ENCODE peak calls at places on chromosomes 7 and 10, in six cellular contexts. One of them, this sample, is unnamed.

GRCh38 chr7:120718361-120718760 is 139.6 kb downstream of the TSPAN12 start:
- DNase-seq in ELR: no peak
- DNase-seq in hepatocyte: no peak
- DNase-seq in M059J: no peak
- DNase-seq in glomerular endothelial cell: no peak
- DNase-seq in NCI-H2081: no peak
- DNase-seq in this sample: no peak

GRCh38 chr7:158581440-158582088 is 6.1 kb downstream of the PTPRN2 start:
- DNase-seq in ELR: no peak
- DNase-seq in glomerular endothelial cell: no peak
- DNase-seq in hepatocyte: peak
- DNase-seq in NCI-H2081: peak
- DNase-seq in M059J: no peak
- DNase-seq in this sample: no peak

GRCh38 chr10:21528452-21529235 is 3.2 kb upstream of the SKIDA1 start:
- DNase-seq in hepatocyte: no peak
- DNase-seq in NCI-H2081: no peak
- DNase-seq in ELR: no peak
- DNase-seq in glomerular endothelial cell: no peak
- DNase-seq in M059J: peak
- DNase-seq in this sample: no peak

GRCh38 chr10:16867556-16867955 is 50.3 kb upstream of the RSU1 start:
- DNase-seq in ELR: peak
- DNase-seq in glomerular endothelial cell: no peak
- DNase-seq in hepatocyte: no peak
- DNase-seq in M059J: peak
- DNase-seq in NCI-H2081: no peak
- DNase-seq in this sample: no peak

GRCh38 chr7:100175296-100175935 is 1.8 kb downstream of the GPC2 start:
- DNase-seq in NCI-H2081: no peak
- DNase-seq in hepatocyte: no peak
- DNase-seq in M059J: no peak
- DNase-seq in ELR: no peak
- DNase-seq in glomerular endothelial cell: no peak
- DNase-seq in this sample: no peak

GRCh38 chr7:2008101-2008935 is 224.4 kb downstream of the MAD1L1 start:
- DNase-seq in M059J: no peak
- DNase-seq in glomerular endothelial cell: no peak
- DNase-seq in ELR: no peak
- DNase-seq in hepatocyte: no peak
- DNase-seq in NCI-H2081: no peak
- DNase-seq in this sample: no peak

GRCh38 chr7:13982940-13983677 is 6.4 kb downstream of the ETV1 start:
- DNase-seq in ELR: no peak
- DNase-seq in M059J: no peak
- DNase-seq in glomerular endothelial cell: no peak
- DNase-seq in NCI-H2081: no peak
- DNase-seq in hepatocyte: no peak
- DNase-seq in this sample: no peak

GRCh38 chr7:17144313-17144712 is 154.1 kb upstream of the AHR start:
- DNase-seq in M059J: peak
- DNase-seq in ELR: peak
- DNase-seq in NCI-H2081: no peak
- DNase-seq in hepatocyte: no peak
- DNase-seq in glomerular endothelial cell: no peak
- DNase-seq in this sample: no peak

GRCh38 chr10:90289037-90289436 is 568.8 kb downstream of the HTR7 start:
- DNase-seq in glomerular endothelial cell: no peak
- DNase-seq in M059J: peak
- DNase-seq in ELR: peak
- DNase-seq in hepatocyte: no peak
- DNase-seq in NCI-H2081: no peak
- DNase-seq in this sample: no peak

GRCh38 chr7:80542398-80542797 is 30.5 kb upstream of the GNAT3 start:
- DNase-seq in ELR: peak
- DNase-seq in glomerular endothelial cell: peak
- DNase-seq in M059J: peak
- DNase-seq in NCI-H2081: no peak
- DNase-seq in hepatocyte: no peak
- DNase-seq in this sample: no peak

GRCh38 chr7:151847681-151848081 is 29.2 kb downstream of the PRKAG2 start:
- DNase-seq in M059J: no peak
- DNase-seq in hepatocyte: no peak
- DNase-seq in glomerular endothelial cell: no peak
- DNase-seq in NCI-H2081: no peak
- DNase-seq in ELR: no peak
- DNase-seq in this sample: no peak

GRCh38 chr7:140649566-140650205 is 9.1 kb upstream of the DENND2A start:
- DNase-seq in hepatocyte: no peak
- DNase-seq in NCI-H2081: no peak
- DNase-seq in ELR: peak
- DNase-seq in glomerular endothelial cell: no peak
- DNase-seq in M059J: peak
- DNase-seq in this sample: no peak

GRCh38 chr7:74439546-74439945 is 14.2 kb upstream of the GTF2IRD1 start:
- DNase-seq in ELR: no peak
- DNase-seq in M059J: no peak
- DNase-seq in glomerular endothelial cell: no peak
- DNase-seq in NCI-H2081: no peak
- DNase-seq in hepatocyte: no peak
- DNase-seq in this sample: no peak

GRCh38 chr10:59360605-59361515 is 1.5 kb downstream of the FAM13C start:
- DNase-seq in ELR: no peak
- DNase-seq in NCI-H2081: no peak
- DNase-seq in glomerular endothelial cell: no peak
- DNase-seq in M059J: peak
- DNase-seq in hepatocyte: no peak
- DNase-seq in this sample: no peak

GRCh38 chr10:47291682-47292081 is 8.3 kb upstream of the GDF10 start:
- DNase-seq in ELR: no peak
- DNase-seq in NCI-H2081: no peak
- DNase-seq in glomerular endothelial cell: no peak
- DNase-seq in M059J: no peak
- DNase-seq in hepatocyte: no peak
- DNase-seq in this sample: no peak

GRCh38 chr10:123571978-123572377 is 94.2 kb upstream of the GPR26 start:
- DNase-seq in NCI-H2081: no peak
- DNase-seq in hepatocyte: no peak
- DNase-seq in M059J: no peak
- DNase-seq in ELR: no peak
- DNase-seq in glomerular endothelial cell: no peak
- DNase-seq in this sample: no peak

GRCh38 chr7:38630720-38631673 is at the start of gene AMPH:
- DNase-seq in M059J: peak
- DNase-seq in glomerular endothelial cell: no peak
- DNase-seq in hepatocyte: peak
- DNase-seq in NCI-H2081: peak
- DNase-seq in ELR: peak
- DNase-seq in this sample: no peak

GRCh38 chr10:29064665-29065064 is 224.2 kb upstream of the LYZL1 start:
- DNase-seq in hepatocyte: no peak
- DNase-seq in glomerular endothelial cell: no peak
- DNase-seq in NCI-H2081: no peak
- DNase-seq in M059J: peak
- DNase-seq in ELR: peak
- DNase-seq in this sample: no peak

GRCh38 chr7:84102213-84102612 is 92.4 kb downstream of the SEMA3A start:
- DNase-seq in hepatocyte: no peak
- DNase-seq in NCI-H2081: no peak
- DNase-seq in glomerular endothelial cell: no peak
- DNase-seq in ELR: no peak
- DNase-seq in M059J: no peak
- DNase-seq in this sample: no peak

GRCh38 chr7:6447589-6448210 is at the start of gene DAGLB:
- DNase-seq in ELR: peak
- DNase-seq in hepatocyte: peak
- DNase-seq in NCI-H2081: peak
- DNase-seq in M059J: peak
- DNase-seq in glomerular endothelial cell: peak
- DNase-seq in this sample: peak

GRCh38 chr7:38546763-38547162 is 84.4 kb downstream of the AMPH start:
- DNase-seq in ELR: no peak
- DNase-seq in NCI-H2081: no peak
- DNase-seq in M059J: no peak
- DNase-seq in hepatocyte: no peak
- DNase-seq in glomerular endothelial cell: no peak
- DNase-seq in this sample: no peak

GRCh38 chr10:91296471-91296870 is 76.0 kb downstream of the PCGF5 start:
- DNase-seq in ELR: peak
- DNase-seq in glomerular endothelial cell: peak
- DNase-seq in hepatocyte: no peak
- DNase-seq in M059J: peak
- DNase-seq in NCI-H2081: peak
- DNase-seq in this sample: no peak

GRCh38 chr10:133307776-133308430 is 769 bp downstream of the TUBGCP2 start:
- DNase-seq in hepatocyte: peak
- DNase-seq in glomerular endothelial cell: no peak
- DNase-seq in ELR: peak
- DNase-seq in NCI-H2081: peak
- DNase-seq in M059J: peak
- DNase-seq in this sample: peak

GRCh38 chr10:51804861-51805260 is 105.5 kb upstream of the CSTF2T start:
- DNase-seq in NCI-H2081: no peak
- DNase-seq in glomerular endothelial cell: no peak
- DNase-seq in hepatocyte: no peak
- DNase-seq in ELR: peak
- DNase-seq in M059J: peak
- DNase-seq in this sample: no peak

GRCh38 chr7:7771452-7771851 is 53.0 kb upstream of the RPA3 start:
- DNase-seq in M059J: no peak
- DNase-seq in NCI-H2081: no peak
- DNase-seq in hepatocyte: no peak
- DNase-seq in ELR: no peak
- DNase-seq in glomerular endothelial cell: no peak
- DNase-seq in this sample: no peak

GRCh38 chr7:155845226-155845625 is 33.0 kb upstream of the SHH start:
- DNase-seq in ELR: no peak
- DNase-seq in hepatocyte: no peak
- DNase-seq in NCI-H2081: no peak
- DNase-seq in M059J: no peak
- DNase-seq in glomerular endothelial cell: no peak
- DNase-seq in this sample: no peak

GRCh38 chr7:117323877-117324699 is 1.2 kb upstream of the WNT2 start:
- DNase-seq in M059J: peak
- DNase-seq in NCI-H2081: no peak
- DNase-seq in hepatocyte: peak
- DNase-seq in glomerular endothelial cell: no peak
- DNase-seq in ELR: peak
- DNase-seq in this sample: no peak

GRCh38 chr10:102068216-102068615 is 3.1 kb downstream of the HPS6 start:
- DNase-seq in M059J: no peak
- DNase-seq in hepatocyte: peak
- DNase-seq in ELR: no peak
- DNase-seq in glomerular endothelial cell: no peak
- DNase-seq in NCI-H2081: peak
- DNase-seq in this sample: no peak

GRCh38 chr7:155644971-155645509 is 579 bp downstream of the RBM33 start:
- DNase-seq in NCI-H2081: peak
- DNase-seq in ELR: peak
- DNase-seq in glomerular endothelial cell: no peak
- DNase-seq in M059J: peak
- DNase-seq in hepatocyte: peak
- DNase-seq in this sample: peak

GRCh38 chr10:120953897-120954296 is 102.7 kb downstream of the WDR11 start:
- DNase-seq in M059J: peak
- DNase-seq in hepatocyte: no peak
- DNase-seq in glomerular endothelial cell: no peak
- DNase-seq in NCI-H2081: no peak
- DNase-seq in ELR: no peak
- DNase-seq in this sample: no peak

GRCh38 chr7:101659706-101660105 is 30.6 kb upstream of the MYL10 start:
- DNase-seq in NCI-H2081: no peak
- DNase-seq in ELR: no peak
- DNase-seq in glomerular endothelial cell: no peak
- DNase-seq in M059J: peak
- DNase-seq in hepatocyte: no peak
- DNase-seq in this sample: no peak

GRCh38 chr7:150322114-150322832 is 882 bp upstream of the LRRC61 start:
- DNase-seq in NCI-H2081: no peak
- DNase-seq in M059J: no peak
- DNase-seq in hepatocyte: no peak
- DNase-seq in glomerular endothelial cell: no peak
- DNase-seq in ELR: no peak
- DNase-seq in this sample: no peak

GRCh38 chr7:35465791-35466336 is 212.0 kb upstream of the TBX20 start:
- DNase-seq in hepatocyte: no peak
- DNase-seq in glomerular endothelial cell: no peak
- DNase-seq in NCI-H2081: peak
- DNase-seq in M059J: no peak
- DNase-seq in ELR: no peak
- DNase-seq in this sample: no peak

GRCh38 chr7:151423936-151424335 is 14.1 kb upstream of the WDR86 start:
- DNase-seq in ELR: no peak
- DNase-seq in NCI-H2081: no peak
- DNase-seq in hepatocyte: no peak
- DNase-seq in M059J: no peak
- DNase-seq in glomerular endothelial cell: no peak
- DNase-seq in this sample: no peak

GRCh38 chr7:25084826-25085225 is 40.2 kb downstream of the CYCS start:
- DNase-seq in ELR: no peak
- DNase-seq in M059J: no peak
- DNase-seq in hepatocyte: peak
- DNase-seq in glomerular endothelial cell: no peak
- DNase-seq in NCI-H2081: no peak
- DNase-seq in this sample: no peak

GRCh38 chr10:71838264-71839211 is 12.5 kb downstream of the PSAP start:
- DNase-seq in ELR: peak
- DNase-seq in hepatocyte: no peak
- DNase-seq in M059J: peak
- DNase-seq in NCI-H2081: no peak
- DNase-seq in glomerular endothelial cell: no peak
- DNase-seq in this sample: no peak